ENCODE peak calls at places on chromosomes 16 and 17, in ten cellular contexts. I, R, N, L, H, C, X, D, U and Q are unnamed samples.

GRCh38 chr16:27470567-27471431 is 68.8 kb downstream of the IL21R start:
- DNase-seq in X (peak; percentile 42), R (no peak), H (no peak), I (no peak), D (peak; percentile 17), N (no peak), L (no peak), C (peak; percentile 84), U (peak; percentile 74), Q (peak; percentile 93)

GRCh38 chr17:8695241-8695640 is 49.4 kb downstream of the CCDC42 start:
- DNase-seq in R (no peak), U (no peak), N (no peak), H (no peak), I (no peak), X (no peak), D (no peak), L (no peak), C (no peak), Q (no peak)

GRCh38 chr17:1908699-1909309 is 79.0 kb downstream of the RPA1 start:
- DNase-seq in C (peak; percentile 75), L (peak; percentile 83), H (peak; percentile 79), D (peak; percentile 14), U (peak; percentile 73), I (peak; percentile 76), R (no peak), N (peak; percentile 81), X (peak; percentile 69), Q (peak; percentile 87)

GRCh38 chr16:87201052-87201451 is 116.1 kb downstream of the C16orf95 start:
- DNase-seq in I (peak; percentile 30), X (peak; percentile 80), H (no peak), R (no peak), N (peak; percentile 56), U (peak; percentile 99), C (peak; percentile 99), L (peak; percentile 56), D (peak; percentile 92), Q (peak; percentile 99)

GRCh38 chr17:39231587-39232551 is 6.1 kb upstream of the STAC2 start:
- DNase-seq in D (no peak), I (peak; percentile 37), H (peak; percentile 85), N (peak; percentile 50), L (peak; percentile 63), X (no peak), U (peak; percentile 26), R (no peak), C (peak; percentile 48), Q (peak; percentile 67)

GRCh38 chr16:57273359-57273758 is 11.1 kb downstream of the PLLP start:
- DNase-seq in C (no peak), H (no peak), L (peak; percentile 43), N (no peak), X (no peak), I (no peak), D (no peak), U (no peak), R (no peak), Q (no peak)

GRCh38 chr17:71902931-71903506 is 217.8 kb upstream of the SOX9 start:
- DNase-seq in X (no peak), H (no peak), U (peak; percentile 52), R (no peak), L (no peak), D (no peak), C (peak; percentile 25), I (no peak), N (no peak), Q (peak; percentile 12)

GRCh38 chr16:76450890-76451289 is 173.7 kb downstream of the CNTNAP4 start:
- DNase-seq in X (no peak), C (no peak), D (no peak), H (no peak), R (no peak), L (no peak), I (no peak), N (no peak), U (no peak), Q (no peak)

GRCh38 chr16:24538756-24539294 is 541 bp upstream of the RBBP6 start:
- DNase-seq in D (no peak), X (no peak), R (no peak), H (no peak), L (no peak), U (no peak), N (no peak), I (no peak), C (no peak), Q (no peak)

GRCh38 chr16:24540575-24541240 is 1.3 kb downstream of the RBBP6 start:
- DNase-seq in N (peak; percentile 25), X (no peak), R (no peak), L (peak; percentile 38), D (no peak), H (peak; percentile 72), C (peak; percentile 9), I (no peak), U (peak; percentile 19), Q (peak; percentile 30)

GRCh38 chr16:24539850-24540484 is 601 bp downstream of the RBBP6 start:
- DNase-seq in C (peak; percentile 58), R (no peak), D (no peak), L (peak; percentile 74), U (peak; percentile 19), X (peak; percentile 41), H (no peak), N (peak; percentile 52), I (peak; percentile 69), Q (peak; percentile 67)

GRCh38 chr16:24537474-24538337 is 1.7 kb upstream of the RBBP6 start:
- DNase-seq in X (no peak), U (no peak), H (peak; percentile 57), N (peak; percentile 80), R (no peak), C (no peak), D (no peak), L (no peak), I (no peak), Q (no peak)

DNA sequence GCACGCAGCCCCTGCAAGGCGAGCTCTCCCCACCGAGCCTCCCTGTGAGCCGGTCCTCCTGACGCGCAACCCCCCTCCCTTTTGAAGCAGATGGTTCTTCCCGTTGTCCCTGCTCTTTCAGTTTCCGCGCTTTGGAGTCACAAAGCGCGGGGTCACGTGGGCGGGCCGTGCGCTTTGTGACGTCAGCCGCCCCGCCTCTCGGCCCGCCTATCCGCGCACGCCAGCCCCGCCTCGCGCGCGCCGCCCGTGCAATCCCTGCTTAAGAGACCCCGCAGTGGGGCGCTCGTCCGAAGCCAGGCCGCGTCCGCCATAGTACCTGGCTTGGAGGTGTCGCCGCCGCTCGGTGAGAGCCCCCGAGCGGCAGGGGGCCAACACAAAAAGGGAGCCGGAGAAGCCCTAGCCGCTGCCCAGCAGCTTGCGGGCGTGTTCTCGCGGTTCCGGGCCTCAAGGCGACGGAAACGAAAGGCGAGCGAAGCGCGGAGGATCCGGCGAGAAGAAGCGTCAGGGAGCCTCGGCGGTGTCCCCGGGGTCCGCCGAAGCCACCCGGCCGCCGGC is at the start of gene RBBP6:
- DNase-seq in C (peak; percentile 97), L (peak; percentile 100), R (peak; percentile 85), X (peak; percentile 95), N (peak; percentile 99), H (peak; percentile 97), D (peak; percentile 75), U (peak; percentile 96), I (peak; percentile 96), Q (peak; percentile 99)
- TF ChIP-seq CTCF in C (no peak), L (peak; percentile 25), R (peak; percentile 19), X (peak; percentile 16), N (peak; percentile 40), H (peak; percentile 56), D (peak; percentile 35), U (peak; percentile 50), I (peak; percentile 14), Q (peak; percentile 13)

DNA sequence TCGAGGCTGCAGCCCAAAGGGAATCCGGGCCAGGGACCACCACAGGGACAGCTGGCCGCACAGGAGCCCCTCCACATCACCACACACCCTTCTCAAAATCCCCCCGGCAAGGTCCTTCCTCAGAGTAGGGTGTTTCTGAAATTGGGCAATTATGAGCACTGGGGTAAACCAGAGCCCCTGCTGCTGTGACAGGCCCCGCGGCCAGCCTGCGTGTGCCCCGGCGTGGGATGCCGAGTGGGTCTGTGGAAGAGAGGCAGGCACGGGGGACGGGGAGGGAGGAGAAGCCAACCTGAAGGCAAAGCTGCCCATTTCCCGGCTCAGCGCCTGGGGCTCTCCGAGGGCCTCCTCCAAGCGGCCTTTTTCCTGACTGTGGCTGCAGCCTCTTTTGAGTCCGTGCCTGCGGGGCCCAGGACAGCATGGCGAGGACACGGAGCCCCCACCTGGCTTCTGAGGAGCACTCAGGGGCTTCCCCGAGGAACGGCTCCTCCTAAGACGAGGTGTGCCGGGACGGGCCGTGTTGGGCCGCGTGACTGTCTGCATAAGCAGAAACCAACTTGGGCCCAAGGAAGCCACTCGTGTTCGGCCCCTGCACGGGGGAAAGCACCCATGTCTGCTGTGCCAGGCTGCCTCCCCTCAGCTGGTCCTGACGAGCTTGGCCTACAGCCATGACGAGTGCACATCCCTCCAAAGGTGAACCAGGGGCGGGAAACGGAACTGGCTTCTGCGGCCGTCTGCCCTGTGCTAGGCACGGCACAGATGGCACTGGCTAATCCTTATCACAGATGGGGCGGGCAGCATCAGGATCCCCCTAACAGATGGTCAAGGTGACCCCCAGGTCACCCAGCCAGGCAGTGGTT is 25.2 kb downstream of the MRM3 start:
- DNase-seq in H (no peak), L (no peak), I (no peak), X (no peak), D (no peak), U (no peak), N (no peak), R (no peak), C (no peak), Q (no peak)
- H3K4me3 ChIP-seq in H (no peak overlapping the region), L (no peak overlapping the region), I (no peak overlapping the region), X (no peak overlapping the region), D (no peak overlapping the region), U (no peak overlapping the region), N (no peak overlapping the region), R (no peak overlapping the region), C (no peak overlapping the region), Q (no peak overlapping the region)

GRCh38 chr17:67562036-67562435 is 155.7 kb upstream of the NOL11 start:
- DNase-seq in U (no peak), D (no peak), L (no peak), I (no peak), X (no peak), C (no peak), R (no peak), H (no peak), N (no peak), Q (no peak)

GRCh38 chr17:67568961-67569360 is 148.8 kb upstream of the NOL11 start:
- DNase-seq in N (no peak), H (peak; percentile 21), U (no peak), R (no peak), I (no peak), C (no peak), X (no peak), L (no peak), D (no peak), Q (no peak)

GRCh38 chr17:67566656-67567055 is 151.1 kb upstream of the NOL11 start:
- DNase-seq in R (no peak), U (no peak), D (no peak), C (no peak), H (no peak), X (no peak), I (no peak), L (no peak), N (no peak), Q (no peak)

GRCh38 chr17:67563692-67564228 is 154.0 kb upstream of the NOL11 start:
- DNase-seq in X (no peak), R (no peak), C (no peak), L (no peak), D (no peak), U (no peak), H (no peak), N (no peak), I (no peak), Q (no peak)

GRCh38 chr17:67565068-67565467 is 152.7 kb upstream of the NOL11 start:
- DNase-seq in D (no peak), R (no peak), I (no peak), N (no peak), U (no peak), L (no peak), C (no peak), H (no peak), X (no peak), Q (no peak)
- TF ChIP-seq CTCF in D (no peak), R (no peak), I (no peak), N (no peak), U (no peak), L (no peak), C (no peak), H (no peak), X (no peak), Q (no peak)

GRCh38 chr17:40358323-40359038 is 6.1 kb downstream of the GJD3 start:
- DNase-seq in H (peak; percentile 86), D (no peak), C (peak; percentile 80), R (no peak), I (peak; percentile 91), N (peak; percentile 91), X (peak; percentile 95), L (peak; percentile 93), U (peak; percentile 80), Q (peak; percentile 94)
- H3K4me3 ChIP-seq in H (no peak overlapping the region), D (no peak overlapping the region), C (peak overlapping the region; percentile 29), R (no peak overlapping the region), I (no peak overlapping the region), N (peak overlapping the region; percentile 20), X (no peak overlapping the region), L (no peak overlapping the region), U (no peak overlapping the region), Q (no peak overlapping the region)